ENCODE peak calls at places on chromosome 3, in seven cellular contexts. One of them, this sample, is unnamed.

GRCh38 chr3:54994026-54994626 is 66.3 kb upstream of the LRTM1 start:
- DNase-seq in IMR-90: no peak
- DNase-seq in cardiac fibroblast: no peak
- DNase-seq in right lobe of liver: no peak
- DNase-seq in lower lobe of right lung: no peak
- DNase-seq in HFF-Myc: no peak
- DNase-seq in left ventricle myocardium inferior: no peak
- DNase-seq in this sample: no peak

GRCh38 chr3:43285644-43286043 is 696 bp upstream of the SNRK start:
- DNase-seq in lower lobe of right lung: no peak
- DNase-seq in left ventricle myocardium inferior: no peak
- DNase-seq in right lobe of liver: peak; percentile 29
- DNase-seq in IMR-90: no peak
- DNase-seq in cardiac fibroblast: no peak
- DNase-seq in HFF-Myc: no peak
- DNase-seq in this sample: no peak

GRCh38 chr3:72591522-72592421 is 256.5 kb downstream of the SHQ1 start:
- DNase-seq in right lobe of liver: no peak
- DNase-seq in cardiac fibroblast: peak; percentile 45
- DNase-seq in left ventricle myocardium inferior: peak; percentile 20
- DNase-seq in lower lobe of right lung: no peak
- DNase-seq in HFF-Myc: peak; percentile 76
- DNase-seq in IMR-90: peak; percentile 69
- DNase-seq in this sample: peak; percentile 93

GRCh38 chr3:150049317-150049716 is 78.6 kb upstream of the PFN2 start:
- DNase-seq in HFF-Myc: no peak
- DNase-seq in cardiac fibroblast: peak; percentile 18
- DNase-seq in lower lobe of right lung: no peak
- DNase-seq in right lobe of liver: no peak
- DNase-seq in left ventricle myocardium inferior: no peak
- DNase-seq in IMR-90: peak; percentile 80
- DNase-seq in this sample: no peak

GRCh38 chr3:67362686-67363085 is 291.7 kb downstream of the SUCLG2 start:
- DNase-seq in right lobe of liver: no peak
- DNase-seq in lower lobe of right lung: no peak
- DNase-seq in left ventricle myocardium inferior: no peak
- DNase-seq in IMR-90: peak; percentile 21
- DNase-seq in HFF-Myc: no peak
- DNase-seq in cardiac fibroblast: no peak
- DNase-seq in this sample: no peak

GRCh38 chr3:43958005-43958770 is 267.4 kb downstream of the ABHD5 start:
- DNase-seq in HFF-Myc: no peak
- DNase-seq in right lobe of liver: no peak
- DNase-seq in lower lobe of right lung: no peak
- DNase-seq in left ventricle myocardium inferior: no peak
- DNase-seq in cardiac fibroblast: no peak
- DNase-seq in IMR-90: no peak
- DNase-seq in this sample: no peak

GRCh38 chr3:78406396-78406795 is 1361.4 kb downstream of the ROBO1 start:
- DNase-seq in IMR-90: no peak
- DNase-seq in HFF-Myc: no peak
- DNase-seq in right lobe of liver: no peak
- DNase-seq in lower lobe of right lung: no peak
- DNase-seq in cardiac fibroblast: no peak
- DNase-seq in left ventricle myocardium inferior: no peak
- DNase-seq in this sample: no peak

GRCh38 chr3:108090066-108090700 is 648 bp downstream of the CD47 start:
- DNase-seq in lower lobe of right lung: peak; percentile 61
- DNase-seq in IMR-90: peak; percentile 43
- DNase-seq in left ventricle myocardium inferior: peak; percentile 25
- DNase-seq in right lobe of liver: peak; percentile 43
- DNase-seq in HFF-Myc: no peak
- DNase-seq in cardiac fibroblast: peak; percentile 64
- DNase-seq in this sample: peak; percentile 55

GRCh38 chr3:9121366-9121765 is 128.1 kb downstream of the SRGAP3 start:
- DNase-seq in right lobe of liver: no peak
- DNase-seq in left ventricle myocardium inferior: no peak
- DNase-seq in lower lobe of right lung: no peak
- DNase-seq in HFF-Myc: no peak
- DNase-seq in cardiac fibroblast: no peak
- DNase-seq in IMR-90: no peak
- DNase-seq in this sample: no peak

GRCh38 chr3:63279442-63279841 is 1.3 kb downstream of the SYNPR start:
- DNase-seq in right lobe of liver: no peak
- DNase-seq in HFF-Myc: no peak
- DNase-seq in lower lobe of right lung: no peak
- DNase-seq in cardiac fibroblast: no peak
- DNase-seq in IMR-90: no peak
- DNase-seq in left ventricle myocardium inferior: no peak
- DNase-seq in this sample: no peak

GRCh38 chr3:123290962-123291361 is 89.2 kb downstream of the SEC22A start:
- DNase-seq in lower lobe of right lung: no peak
- DNase-seq in left ventricle myocardium inferior: no peak
- DNase-seq in right lobe of liver: no peak
- DNase-seq in cardiac fibroblast: no peak
- DNase-seq in IMR-90: no peak
- DNase-seq in HFF-Myc: no peak
- DNase-seq in this sample: no peak

GRCh38 chr3:177300039-177300833 is 103.0 kb upstream of the TBL1XR1 start:
- DNase-seq in lower lobe of right lung: no peak
- DNase-seq in HFF-Myc: no peak
- DNase-seq in IMR-90: peak; percentile 68
- DNase-seq in left ventricle myocardium inferior: no peak
- DNase-seq in right lobe of liver: peak; percentile 50
- DNase-seq in cardiac fibroblast: peak; percentile 41
- DNase-seq in this sample: peak; percentile 89

GRCh38 chr3:53046171-53047170 is 598 bp upstream of the SFMBT1 start:
- DNase-seq in cardiac fibroblast: peak; percentile 15
- DNase-seq in IMR-90: peak; percentile 11
- DNase-seq in lower lobe of right lung: peak; percentile 73
- DNase-seq in right lobe of liver: peak; percentile 57
- DNase-seq in HFF-Myc: no peak
- DNase-seq in left ventricle myocardium inferior: peak; percentile 41
- DNase-seq in this sample: no peak
- TF ChIP-seq CTCF in cardiac fibroblast: no peak
- TF ChIP-seq CTCF in IMR-90: peak; percentile 30
- TF ChIP-seq CTCF in lower lobe of right lung: peak; percentile 49
- TF ChIP-seq CTCF in right lobe of liver: peak; percentile 14
- TF ChIP-seq CTCF in HFF-Myc: peak; percentile 49
- TF ChIP-seq CTCF in left ventricle myocardium inferior: peak; percentile 50
- TF ChIP-seq CTCF in this sample: peak; percentile 39

GRCh38 chr3:133655731-133656130 is 6.0 kb downstream of the TOPBP1 start:
- DNase-seq in HFF-Myc: no peak
- DNase-seq in IMR-90: no peak
- DNase-seq in cardiac fibroblast: no peak
- DNase-seq in right lobe of liver: no peak
- DNase-seq in lower lobe of right lung: no peak
- DNase-seq in left ventricle myocardium inferior: no peak
- DNase-seq in this sample: no peak

GRCh38 chr3:133663569-133664313 is 2.0 kb upstream of the TOPBP1 start:
- DNase-seq in cardiac fibroblast: peak; percentile 70
- DNase-seq in IMR-90: peak; percentile 55
- DNase-seq in lower lobe of right lung: no peak
- DNase-seq in left ventricle myocardium inferior: no peak
- DNase-seq in HFF-Myc: peak; percentile 43
- DNase-seq in right lobe of liver: no peak
- DNase-seq in this sample: peak; percentile 50

GRCh38 chr3:133661454-133662255 is at the start of gene TOPBP1:
- DNase-seq in IMR-90: peak; percentile 70
- DNase-seq in left ventricle myocardium inferior: peak; percentile 82
- DNase-seq in lower lobe of right lung: peak; percentile 88
- DNase-seq in right lobe of liver: peak; percentile 86
- DNase-seq in HFF-Myc: peak; percentile 26
- DNase-seq in cardiac fibroblast: peak; percentile 63
- DNase-seq in this sample: peak; percentile 57

GRCh38 chr3:133662256-133662773 is 574 bp upstream of the TOPBP1 start:
- DNase-seq in right lobe of liver: no peak
- DNase-seq in HFF-Myc: no peak
- DNase-seq in cardiac fibroblast: peak; percentile 43
- DNase-seq in left ventricle myocardium inferior: no peak
- DNase-seq in lower lobe of right lung: no peak
- DNase-seq in IMR-90: peak; percentile 27
- DNase-seq in this sample: peak; percentile 33

DNA sequence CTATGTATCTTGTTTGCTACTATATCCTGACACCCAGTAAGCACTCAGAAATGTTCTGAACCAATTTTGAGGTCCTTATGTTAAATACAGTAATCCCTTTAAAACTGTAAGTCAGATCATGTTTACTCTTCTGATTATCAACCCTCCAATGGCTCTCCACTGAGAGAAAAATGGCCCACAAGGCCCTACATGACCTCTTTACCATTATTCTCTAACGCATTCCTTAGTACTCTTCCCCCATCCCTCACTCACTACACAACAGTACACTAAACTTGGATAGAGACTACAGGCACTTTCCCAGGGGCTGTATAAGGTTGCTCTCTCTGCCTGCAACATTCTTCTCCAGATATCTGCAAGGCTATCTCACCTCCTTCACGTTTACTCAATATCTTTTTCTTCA is 1.9 kb downstream of the TOPBP1 start:
- DNase-seq in IMR-90: no peak
- DNase-seq in lower lobe of right lung: no peak
- DNase-seq in cardiac fibroblast: no peak
- DNase-seq in left ventricle myocardium inferior: no peak
- DNase-seq in HFF-Myc: no peak
- DNase-seq in right lobe of liver: no peak
- DNase-seq in this sample: no peak
- H3K4me3 ChIP-seq in IMR-90: no peak overlapping the region
- H3K4me3 ChIP-seq in lower lobe of right lung: no peak overlapping the region
- H3K4me3 ChIP-seq in cardiac fibroblast: no peak overlapping the region
- H3K4me3 ChIP-seq in left ventricle myocardium inferior: no peak overlapping the region
- H3K4me3 ChIP-seq in HFF-Myc: peak overlapping the region; percentile 68
- H3K4me3 ChIP-seq in right lobe of liver: no peak overlapping the region
- H3K4me3 ChIP-seq in this sample: no peak overlapping the region

GRCh38 chr3:19148768-19149091 is 420 bp downstream of the KCNH8 start:
- DNase-seq in cardiac fibroblast: no peak
- DNase-seq in IMR-90: no peak
- DNase-seq in HFF-Myc: no peak
- DNase-seq in right lobe of liver: no peak
- DNase-seq in lower lobe of right lung: no peak
- DNase-seq in left ventricle myocardium inferior: no peak
- DNase-seq in this sample: no peak

GRCh38 chr3:19149388-19149787 is 1.1 kb downstream of the KCNH8 start:
- DNase-seq in IMR-90: no peak
- DNase-seq in lower lobe of right lung: no peak
- DNase-seq in left ventricle myocardium inferior: no peak
- DNase-seq in right lobe of liver: no peak
- DNase-seq in cardiac fibroblast: peak; percentile 38
- DNase-seq in HFF-Myc: no peak
- DNase-seq in this sample: peak; percentile 12

GRCh38 chr3:19146685-19147650 is 1.3 kb upstream of the KCNH8 start:
- DNase-seq in cardiac fibroblast: peak; percentile 29
- DNase-seq in left ventricle myocardium inferior: peak; percentile 46
- DNase-seq in IMR-90: peak; percentile 20
- DNase-seq in right lobe of liver: peak; percentile 46
- DNase-seq in HFF-Myc: no peak
- DNase-seq in lower lobe of right lung: peak; percentile 82
- DNase-seq in this sample: peak; percentile 29

GRCh38 chr3:19151171-19151570 is 2.9 kb downstream of the KCNH8 start:
- DNase-seq in cardiac fibroblast: no peak
- DNase-seq in right lobe of liver: no peak
- DNase-seq in IMR-90: no peak
- DNase-seq in left ventricle myocardium inferior: no peak
- DNase-seq in HFF-Myc: no peak
- DNase-seq in lower lobe of right lung: no peak
- DNase-seq in this sample: no peak

GRCh38 chr3:19147905-19148767 is at the start of gene KCNH8:
- DNase-seq in cardiac fibroblast: no peak
- DNase-seq in left ventricle myocardium inferior: no peak
- DNase-seq in IMR-90: no peak
- DNase-seq in lower lobe of right lung: no peak
- DNase-seq in right lobe of liver: peak; percentile 20
- DNase-seq in HFF-Myc: no peak
- DNase-seq in this sample: no peak
- TF ChIP-seq CTCF in cardiac fibroblast: no peak
- TF ChIP-seq CTCF in left ventricle myocardium inferior: no peak
- TF ChIP-seq CTCF in IMR-90: no peak
- TF ChIP-seq CTCF in lower lobe of right lung: no peak
- TF ChIP-seq CTCF in right lobe of liver: no peak
- TF ChIP-seq CTCF in HFF-Myc: no peak
- TF ChIP-seq CTCF in this sample: no peak

GRCh38 chr3:37862219-37862711 is 585 bp downstream of the CTDSPL start:
- DNase-seq in IMR-90: peak; percentile 48
- DNase-seq in right lobe of liver: peak; percentile 70
- DNase-seq in lower lobe of right lung: peak; percentile 73
- DNase-seq in cardiac fibroblast: peak; percentile 37
- DNase-seq in HFF-Myc: no peak
- DNase-seq in left ventricle myocardium inferior: peak; percentile 58
- DNase-seq in this sample: peak; percentile 43

GRCh38 chr3:37863949-37864822 is 2.5 kb downstream of the CTDSPL start:
- DNase-seq in HFF-Myc: no peak
- DNase-seq in lower lobe of right lung: no peak
- DNase-seq in left ventricle myocardium inferior: no peak
- DNase-seq in right lobe of liver: no peak
- DNase-seq in IMR-90: no peak
- DNase-seq in cardiac fibroblast: no peak
- DNase-seq in this sample: no peak

GRCh38 chr3:37863552-37863865 is 1.8 kb downstream of the CTDSPL start:
- DNase-seq in IMR-90: no peak
- DNase-seq in HFF-Myc: no peak
- DNase-seq in right lobe of liver: no peak
- DNase-seq in lower lobe of right lung: no peak
- DNase-seq in cardiac fibroblast: no peak
- DNase-seq in left ventricle myocardium inferior: no peak
- DNase-seq in this sample: no peak

GRCh38 chr3:37861540-37862051 is at the start of gene CTDSPL:
- DNase-seq in HFF-Myc: no peak
- DNase-seq in cardiac fibroblast: peak; percentile 41
- DNase-seq in left ventricle myocardium inferior: peak; percentile 56
- DNase-seq in right lobe of liver: peak; percentile 63
- DNase-seq in IMR-90: peak; percentile 44
- DNase-seq in lower lobe of right lung: peak; percentile 64
- DNase-seq in this sample: peak; percentile 48

DNA sequence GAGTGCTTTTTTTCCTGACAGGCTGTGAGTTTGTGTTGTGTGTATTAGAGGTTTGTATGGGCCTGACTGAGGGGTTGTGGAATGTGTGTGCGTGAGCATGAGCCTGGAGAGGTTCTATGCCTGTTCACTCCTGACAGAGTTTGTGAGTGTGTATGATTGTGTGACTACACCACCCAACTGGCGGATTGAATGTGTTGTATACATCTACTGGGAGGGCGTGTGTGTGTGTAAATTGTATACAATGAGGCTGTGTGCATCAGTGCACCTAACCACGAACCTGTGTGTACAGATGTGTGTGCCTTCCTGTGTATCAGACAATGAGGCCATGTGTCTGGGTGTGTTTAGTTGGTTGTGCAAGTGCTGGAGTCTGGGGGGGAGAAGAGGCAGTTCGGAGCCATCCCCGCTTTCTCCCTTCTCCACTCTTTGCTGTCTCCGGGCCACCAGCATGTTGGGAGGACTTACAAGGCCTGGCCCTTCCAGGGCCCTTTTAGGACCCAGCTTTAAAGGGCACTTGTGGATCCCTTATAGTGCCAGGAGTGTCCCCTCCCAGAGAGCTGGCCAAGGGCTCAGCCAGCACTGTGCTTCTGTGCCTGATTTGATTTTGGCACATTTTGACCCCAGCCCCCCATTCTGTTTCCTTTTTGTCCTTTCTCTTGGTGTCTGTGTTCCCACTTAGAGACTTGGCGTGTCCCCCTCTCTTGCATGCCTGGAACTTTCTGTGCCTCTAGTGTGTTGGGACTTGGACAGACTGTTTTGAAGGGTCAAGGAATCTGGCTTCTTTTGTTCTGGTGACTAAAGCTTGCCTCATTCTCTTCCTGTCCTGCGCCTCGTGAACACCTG is 1.3 kb downstream of the CTDSPL start:
- DNase-seq in HFF-Myc: no peak
- DNase-seq in left ventricle myocardium inferior: no peak
- DNase-seq in IMR-90: peak; percentile 75
- DNase-seq in cardiac fibroblast: peak; percentile 63
- DNase-seq in lower lobe of right lung: no peak
- DNase-seq in right lobe of liver: no peak
- DNase-seq in this sample: peak; percentile 64
- H3K4me3 ChIP-seq in HFF-Myc: peak overlapping the region; percentile 53
- H3K4me3 ChIP-seq in left ventricle myocardium inferior: peak overlapping the region; percentile 82
- H3K4me3 ChIP-seq in IMR-90: peak overlapping the region; percentile 78
- H3K4me3 ChIP-seq in cardiac fibroblast: peak overlapping the region; percentile 84
- H3K4me3 ChIP-seq in lower lobe of right lung: peak overlapping the region; percentile 78
- H3K4me3 ChIP-seq in right lobe of liver: peak overlapping the region; percentile 67
- H3K4me3 ChIP-seq in this sample: peak overlapping the region; percentile 73

This sample was measured in fibroblast of the aortic adventitia.